ENCODE peak calls at places on chromosome 20, in six cellular contexts. L is upper lobe of right lung; P is AG04450; Z is spleen; M is CD8-positive, alpha-beta T cell; T is uterus. F is an unnamed sample.

GRCh38 chr20:51492167-51493092 is 50.1 kb downstream of the NFATC2 start:
- DNase-seq in L (peak), P (no peak), Z (peak), M (no peak), T (peak), F (no peak)

GRCh38 chr20:54431545-54431944 is 43.8 kb upstream of the DOK5 start:
- DNase-seq in L (no peak), P (no peak), Z (no peak), M (no peak), T (no peak), F (no peak)

GRCh38 chr20:49594143-49594928 is 26.4 kb upstream of the PTGIS start:
- DNase-seq in L (no peak), P (peak), Z (no peak), M (no peak), T (peak), F (peak)

GRCh38 chr20:52991783-52992182 is 19.6 kb downstream of the TSHZ2 start:
- DNase-seq in L (no peak), P (no peak), Z (no peak), M (no peak), T (no peak), F (no peak)

GRCh38 chr20:15220778-15221565 is 883.6 kb upstream of the FLRT3 start:
- DNase-seq in L (no peak), P (no peak), Z (no peak), M (no peak), T (no peak), F (no peak)

GRCh38 chr20:37552415-37552814 is 24.7 kb upstream of the BLCAP start:
- DNase-seq in L (no peak), P (no peak), Z (no peak), M (no peak), T (no peak), F (no peak)

GRCh38 chr20:23637282-23638221 is at the start of gene CST3:
- DNase-seq in L (peak), P (peak), Z (peak), M (no peak), T (peak), F (peak)

GRCh38 chr20:4714818-4715217 is 6.9 kb upstream of the PRND start:
- DNase-seq in L (no peak), P (no peak), Z (no peak), M (no peak), T (no peak), F (no peak)

GRCh38 chr20:6660441-6660840 is 107.0 kb upstream of the BMP2 start:
- DNase-seq in L (peak), P (no peak), Z (no peak), M (no peak), T (no peak), F (no peak)

GRCh38 chr20:11483697-11484096 is 434.0 kb upstream of the BTBD3 start:
- DNase-seq in L (no peak), P (no peak), Z (no peak), M (no peak), T (no peak), F (no peak)

GRCh38 chr20:5357942-5358341 is 41.2 kb upstream of the PROKR2 start:
- DNase-seq in L (no peak), P (no peak), Z (no peak), M (no peak), T (no peak), F (no peak)

GRCh38 chr20:63128956-63129355 is 87.0 kb downstream of the YTHDF1 start:
- DNase-seq in L (peak), P (no peak), Z (peak), M (no peak), T (no peak), F (no peak)

DNA sequence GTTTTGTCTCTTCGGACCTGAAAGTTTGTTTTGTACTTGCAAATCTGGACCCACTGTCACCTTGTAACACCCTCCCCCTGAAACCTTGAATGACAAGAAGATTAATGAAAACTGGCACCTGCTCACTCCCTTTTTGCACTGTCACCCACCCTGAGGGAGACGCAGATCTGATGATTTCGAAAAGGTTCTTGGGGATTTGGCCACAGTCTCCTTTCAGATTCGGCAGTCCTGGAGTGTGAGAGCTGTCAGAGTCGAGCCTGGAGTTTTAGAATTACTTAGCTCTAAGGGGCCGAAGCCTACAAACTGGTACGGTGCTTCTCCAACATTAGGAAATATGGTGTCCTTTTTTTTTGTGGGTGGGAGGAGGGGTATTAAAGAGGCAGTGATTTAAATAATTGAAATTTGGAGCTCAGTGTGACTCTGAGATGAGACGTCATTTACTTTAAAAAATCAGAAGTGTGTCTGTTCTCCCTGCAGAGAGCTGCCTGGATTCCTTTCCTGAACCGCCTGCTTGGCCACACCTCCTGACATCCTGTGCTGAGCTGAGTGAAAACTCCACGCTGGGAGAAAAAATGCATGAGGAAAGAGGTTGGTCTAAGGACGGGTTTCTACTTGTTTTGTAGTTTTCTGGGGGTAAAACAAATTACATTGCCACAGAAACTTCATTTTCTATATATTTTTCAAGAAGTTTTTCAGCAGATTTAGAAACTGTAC is 447.0 kb upstream of the CDH4 start:
- DNase-seq in L (no peak), P (no peak), Z (no peak), M (no peak), T (no peak), F (no peak)
- H3K4me3 ChIP-seq in L (no peak), P (no peak), Z (no peak), M (no peak), T (no peak), F (no peak)

GRCh38 chr20:60139663-60140446 is 181.6 kb downstream of the CDH26 start:
- DNase-seq in L (no peak), P (no peak), Z (no peak), M (no peak), T (no peak), F (no peak)

GRCh38 chr20:60138263-60139127 is 180.3 kb downstream of the CDH26 start:
- DNase-seq in L (peak), P (no peak), Z (peak), M (no peak), T (peak), F (peak)

GRCh38 chr20:60136640-60137411 is 178.6 kb downstream of the CDH26 start:
- DNase-seq in L (no peak), P (no peak), Z (no peak), M (no peak), T (no peak), F (no peak)

GRCh38 chr20:60135276-60135675 is 177.1 kb downstream of the CDH26 start:
- DNase-seq in L (no peak), P (no peak), Z (no peak), M (no peak), T (no peak), F (no peak)

DNA sequence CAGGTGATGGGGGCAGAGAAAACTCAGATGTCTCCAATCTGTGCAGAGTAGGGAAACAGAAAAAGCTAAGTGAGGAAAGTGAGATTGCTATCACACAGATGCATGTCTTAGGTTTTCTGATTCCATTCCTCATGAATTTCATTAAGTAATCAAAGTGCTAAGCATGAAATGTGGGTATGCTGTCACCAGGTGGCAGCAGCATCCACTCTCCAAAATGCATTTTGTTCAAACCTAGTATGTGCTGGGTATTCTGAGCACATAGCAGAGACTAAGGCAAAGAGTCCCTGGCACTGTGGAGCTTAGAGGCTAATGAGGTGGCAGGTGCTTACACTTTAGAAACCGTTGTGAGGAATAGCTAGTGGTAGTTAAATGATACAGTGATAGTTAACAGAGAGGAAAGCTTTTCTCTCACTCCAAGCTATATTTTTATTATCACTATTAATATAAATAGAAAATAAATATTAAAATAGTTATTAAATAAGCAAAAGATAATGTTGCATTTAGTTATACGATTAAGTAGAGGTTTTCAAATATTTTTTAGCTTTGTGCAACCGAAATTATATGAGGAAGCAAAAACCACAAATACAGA is 179.5 kb downstream of the CDH26 start:
- DNase-seq in L (no peak), P (no peak), Z (no peak), M (no peak), T (no peak), F (peak)
- TF ChIP-seq CTCF in L (peak), P (peak), Z (peak), M (no peak), T (no peak), F (peak)

GRCh38 chr20:34377072-34377847 is 14.2 kb downstream of the ITCH start:
- DNase-seq in L (no peak), P (no peak), Z (no peak), M (no peak), T (no peak), F (peak)

GRCh38 chr20:34374209-34374749 is 11.2 kb downstream of the ITCH start:
- DNase-seq in L (no peak), P (no peak), Z (no peak), M (no peak), T (no peak), F (no peak)

GRCh38 chr20:34370062-34370461 is 7.0 kb downstream of the ITCH start:
- DNase-seq in L (no peak), P (no peak), Z (no peak), M (no peak), T (no peak), F (no peak)

GRCh38 chr20:34375977-34376430 is 12.9 kb downstream of the ITCH start:
- DNase-seq in L (no peak), P (no peak), Z (no peak), M (no peak), T (no peak), F (no peak)
- H3K4me3 ChIP-seq in L (no peak), P (no peak), Z (no peak), M (no peak), T (no peak), F (no peak)

GRCh38 chr20:46093531-46093930 is 3.8 kb upstream of the NCOA5 start:
- DNase-seq in L (no peak), P (no peak), Z (no peak), M (no peak), T (no peak), F (no peak)
- TF ChIP-seq CTCF in L (no peak), P (no peak), Z (no peak), M (no peak), T (no peak), F (no peak)